ENCODE peak calls at places on chromosomes 5 and 9, in eight cellular contexts. P is GM23338; Z is aorta; T is IMR-90; D is CD8-positive, alpha-beta memory T cell; M is keratinocyte; E is A673; U is lower lobe of right lung. W is an unnamed sample.

GRCh38 chr5:180001136-180001535 is 70.4 kb downstream of the RNF130 start:
- DNase-seq in P (no peak), Z (no peak), T (no peak), D (no peak), M (no peak), E (no peak), U (no peak), W (no peak)

GRCh38 chr5:19928556-19929421 is 59.2 kb downstream of the CDH18 start:
- DNase-seq in P (peak; percentile 8), Z (no peak), T (peak; percentile 92), D (no peak), M (peak; percentile 62), E (peak; percentile 18), U (no peak), W (no peak)

GRCh38 chr9:121895836-121896544 is 197.1 kb downstream of the TTLL11 start:
- DNase-seq in P (peak; percentile 32), Z (no peak), T (peak; percentile 71), D (no peak), M (no peak), E (peak; percentile 44), U (no peak), W (peak; percentile 65)

GRCh38 chr5:93274291-93274690 is 306.7 kb downstream of the NR2F1-AS1 start:
- DNase-seq in P (peak; percentile 17), Z (no peak), T (peak; percentile 73), D (no peak), M (no peak), E (peak; percentile 5), U (no peak), W (no peak)

GRCh38 chr5:155418960-155419579 is 405.5 kb downstream of the KIF4B start:
- DNase-seq in P (peak; percentile 1), Z (no peak), T (no peak), D (no peak), M (no peak), E (peak; percentile 48), U (no peak), W (no peak)

GRCh38 chr5:133384903-133385302 is 227.4 kb downstream of the FSTL4 start:
- DNase-seq in P (no peak), Z (no peak), T (no peak), D (no peak), M (no peak), E (no peak), U (no peak), W (no peak)

GRCh38 chr9:73264636-73265035 is 113.0 kb downstream of the ANXA1 start:
- DNase-seq in P (no peak), Z (no peak), T (no peak), D (no peak), M (no peak), E (no peak), U (no peak), W (no peak)

GRCh38 chr9:130414081-130414731 is 30.6 kb upstream of the ASS1 start:
- DNase-seq in P (no peak), Z (no peak), T (no peak), D (no peak), M (no peak), E (no peak), U (no peak), W (no peak)

GRCh38 chr5:133801955-133802751 is 166.3 kb downstream of the C5orf15 start:
- DNase-seq in P (no peak), Z (peak; percentile 86), T (peak; percentile 1), D (no peak), M (no peak), E (no peak), U (no peak), W (peak; percentile 80)

GRCh38 chr9:110156902-110157301 is 51.1 kb downstream of the C9orf152 start:
- DNase-seq in P (no peak), Z (no peak), T (no peak), D (peak; percentile 6), M (no peak), E (peak; percentile 61), U (no peak), W (no peak)

GRCh38 chr5:36877667-36878420 is 1.3 kb downstream of the NIPBL start:
- DNase-seq in P (peak; percentile 31), Z (no peak), T (peak; percentile 37), D (peak; percentile 6), M (no peak), E (peak; percentile 42), U (no peak), W (no peak)

GRCh38 chr5:131104169-131104775 is 60.8 kb downstream of the HINT1 start:
- DNase-seq in P (no peak), Z (no peak), T (no peak), D (no peak), M (no peak), E (no peak), U (no peak), W (no peak)

GRCh38 chr9:18824095-18824666 is 208.8 kb downstream of the SAXO1 start:
- DNase-seq in P (peak; percentile 51), Z (no peak), T (no peak), D (no peak), M (no peak), E (no peak), U (no peak), W (no peak)

GRCh38 chr9:36018755-36019720 is 17.7 kb upstream of the RECK start:
- DNase-seq in P (no peak), Z (no peak), T (peak; percentile 81), D (no peak), M (no peak), E (no peak), U (no peak), W (no peak)

DNA sequence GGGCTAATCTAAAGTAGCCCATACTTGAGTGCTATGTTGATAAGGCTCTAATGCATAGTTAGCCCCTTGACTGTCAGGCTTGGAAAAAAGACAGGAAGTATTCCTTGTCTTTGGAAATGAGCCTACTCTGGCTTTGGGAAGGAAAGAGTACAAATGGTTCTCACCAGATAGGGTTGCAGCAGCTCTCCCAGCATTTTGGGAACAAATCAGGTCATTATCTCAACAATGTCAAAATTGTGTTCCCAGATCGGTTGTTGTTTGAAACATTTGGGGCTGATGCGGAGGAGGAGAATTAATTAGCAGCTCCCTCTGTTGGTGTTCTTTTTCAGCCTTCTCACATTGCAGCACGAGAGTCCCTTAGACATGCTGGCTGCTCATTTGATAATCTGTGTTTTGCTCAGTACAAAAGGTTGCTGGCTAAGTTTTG is 294.7 kb upstream of the DMRT1 start:
- DNase-seq in P (peak; percentile 67), Z (no peak), T (no peak), D (no peak), M (no peak), E (no peak), U (no peak), W (no peak)
- H3K4me1 ChIP-seq in P (peaks cover 11% of the 10 kb centered on the region), Z (peaks cover 7% of the 10 kb centered on the region), T (no peaks in the 10 kb centered on the region), D (no peaks in the 10 kb centered on the region), M (peaks cover 10% of the 10 kb centered on the region), E (no peaks in the 10 kb centered on the region), U (peaks cover 19% of the 10 kb centered on the region), W (peaks cover 18% of the 10 kb centered on the region)

DNA sequence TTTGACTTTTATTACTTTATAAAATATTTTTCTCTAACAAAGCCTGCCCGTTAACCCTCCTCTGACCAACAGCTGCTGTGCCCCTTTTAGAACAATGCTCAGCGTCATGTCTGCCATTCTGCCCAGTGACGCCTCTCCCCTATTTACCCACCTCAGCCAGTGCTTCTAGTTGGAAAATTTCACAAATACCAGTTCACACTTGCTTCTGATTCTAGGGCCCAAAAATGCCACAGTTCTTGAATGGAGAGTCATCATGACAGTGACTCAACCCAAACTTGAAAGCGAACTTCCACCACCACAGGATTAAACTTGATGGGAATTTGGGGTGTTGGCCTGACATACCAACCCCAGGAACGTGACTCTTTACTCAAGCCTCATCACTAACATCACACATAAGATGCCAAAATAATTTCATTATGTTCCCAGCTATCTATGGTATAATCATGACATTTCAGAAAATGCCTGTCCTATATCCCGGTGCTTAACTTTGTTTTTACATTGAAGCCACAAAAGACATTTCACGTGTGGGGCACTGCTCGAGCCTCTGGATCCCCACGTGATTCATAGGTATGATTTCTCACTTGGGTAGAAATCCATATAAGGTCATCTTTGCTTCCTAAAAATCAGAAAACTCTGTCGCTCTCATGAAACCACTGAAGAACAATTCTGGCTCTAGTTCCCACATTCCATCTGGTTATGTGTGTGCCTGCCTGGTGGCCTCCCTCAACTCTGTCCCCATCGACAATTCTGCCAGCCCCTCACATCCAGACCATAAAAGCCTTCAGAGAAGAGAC is 220.9 kb downstream of the ACTL7B start:
- DNase-seq in P (no peak), Z (no peak), T (no peak), D (no peak), M (peak; percentile 92), E (no peak), U (no peak), W (no peak)
- H3K27ac ChIP-seq in P (no peak overlapping the region), Z (no peak overlapping the region), T (no peak overlapping the region), D (no peak overlapping the region), M (peak overlapping the region; percentile 100), E (no peak overlapping the region), U (no peak overlapping the region), W (no peak overlapping the region)

GRCh38 chr5:147508711-147509040 is 1.2 kb downstream of the DPYSL3 start:
- DNase-seq in P (no peak), Z (no peak), T (peak; percentile 33), D (no peak), M (no peak), E (no peak), U (no peak), W (no peak)

GRCh38 chr5:147510885-147511284 is 1.0 kb upstream of the DPYSL3 start:
- DNase-seq in P (no peak), Z (no peak), T (no peak), D (no peak), M (no peak), E (no peak), U (no peak), W (no peak)

GRCh38 chr5:147507480-147508126 is 2.3 kb downstream of the DPYSL3 start:
- DNase-seq in P (no peak), Z (no peak), T (peak; percentile 78), D (no peak), M (no peak), E (no peak), U (no peak), W (no peak)

GRCh38 chr5:147509710-147510651 is at the start of gene DPYSL3:
- DNase-seq in P (peak; percentile 90), Z (peak; percentile 94), T (peak; percentile 78), D (no peak), M (no peak), E (peak; percentile 78), U (peak; percentile 67), W (peak; percentile 93)

DNA sequence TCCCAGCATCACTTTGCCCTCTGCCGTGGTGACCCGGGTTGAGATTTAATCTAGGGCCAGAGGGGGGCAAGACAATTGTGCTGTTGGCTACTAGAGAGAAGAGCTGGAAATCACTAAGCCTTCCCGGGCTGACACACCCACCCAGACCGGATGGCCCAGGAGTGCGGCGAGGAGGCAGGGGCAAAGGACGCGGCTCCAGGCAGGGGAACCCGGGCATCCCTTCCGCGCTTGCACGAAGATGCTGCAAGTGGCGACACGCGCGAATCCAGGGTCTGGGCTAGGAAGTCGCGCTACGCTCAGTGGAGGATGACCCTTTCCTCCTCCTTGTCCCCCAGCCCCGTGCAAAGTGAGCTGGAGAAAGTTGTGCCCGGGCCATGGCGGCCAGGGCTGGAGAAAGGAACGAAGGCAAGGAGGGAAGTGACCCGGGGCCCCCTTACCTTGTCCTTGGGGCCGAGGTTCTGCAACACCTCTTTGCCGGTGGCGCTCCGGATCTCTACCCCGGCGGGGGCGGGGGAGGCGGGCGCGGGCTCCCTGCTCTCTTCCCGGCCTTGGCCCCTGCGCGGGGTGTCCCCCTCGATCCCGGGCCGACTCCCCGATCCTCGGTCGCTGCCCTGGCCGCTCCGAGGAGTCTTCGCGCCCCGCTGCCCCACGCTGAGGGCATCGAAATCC is 693 bp downstream of the DPYSL3 start:
- DNase-seq in P (peak; percentile 62), Z (peak; percentile 80), T (peak; percentile 16), D (no peak), M (no peak), E (no peak), U (no peak), W (peak; percentile 35)
- H3K27me3 ChIP-seq in P (peaks cover 15% of the 10 kb centered on the region), Z (no peaks in the 10 kb centered on the region), T (no peaks in the 10 kb centered on the region), D (no peaks in the 10 kb centered on the region), M (peaks cover 15% of the 10 kb centered on the region), E (no peaks in the 10 kb centered on the region), U (peaks cover 15% of the 10 kb centered on the region), W (no peaks in the 10 kb centered on the region)

GRCh38 chr9:134346840-134347239 is 20.6 kb downstream of the RXRA start:
- DNase-seq in P (no peak), Z (no peak), T (no peak), D (no peak), M (no peak), E (no peak), U (no peak), W (no peak)
- H3K4me1 ChIP-seq in P (no peaks in the 10 kb centered on the region), Z (no peaks in the 10 kb centered on the region), T (peaks cover 33% of the 10 kb centered on the region), D (no peaks in the 10 kb centered on the region), M (peaks cover 24% of the 10 kb centered on the region), E (peaks cover 51% of the 10 kb centered on the region), U (peaks cover 83% of the 10 kb centered on the region), W (peaks cover 31% of the 10 kb centered on the region)